ENCODE peak calls at places on chromosome 21, in nine cellular contexts. O is fibroblast of the aortic adventitia, D is cardiac fibroblast, S is lower lobe of right lung, P is heart right ventricle, C is body of pancreas, M is HCT116, Y is fibroblast of lung, A is brain microvascular endothelial cell. N is an unnamed sample.

GRCh38 chr21:42140196-42140934 is 69.2 kb downstream of the UMODL1 start:
- DNase-seq in O (no peak), D (no peak), S (peak; percentile 30), P (no peak), C (no peak), M (no peak), Y (no peak), A (no peak), N (no peak)

GRCh38 chr21:43027846-43028731 is 47.5 kb downstream of the CBS start:
- DNase-seq in O (no peak), D (no peak), S (no peak), P (no peak), C (no peak), M (no peak), Y (no peak), A (no peak), N (no peak)

GRCh38 chr21:32088471-32088870 is 190.4 kb downstream of the MIS18A start:
- DNase-seq in O (no peak), D (no peak), S (no peak), P (no peak), C (no peak), M (no peak), Y (no peak), A (no peak), N (no peak)

GRCh38 chr21:34908424-34909055 is 140.6 kb downstream of the RUNX1 start:
- DNase-seq in O (peak; percentile 84), D (peak; percentile 71), S (no peak), P (no peak), C (no peak), M (no peak), Y (no peak), A (no peak), N (no peak)

GRCh38 chr21:42414928-42415769 is 11.4 kb downstream of the UBASH3A start:
- DNase-seq in O (peak; percentile 7), D (peak; percentile 56), S (no peak), P (no peak), C (no peak), M (peak; percentile 63), Y (peak; percentile 79), A (peak; percentile 95), N (peak; percentile 65)

GRCh38 chr21:22125581-22125980 is 1127.4 kb downstream of the NCAM2 start:
- DNase-seq in O (no peak), D (no peak), S (no peak), P (no peak), C (no peak), M (no peak), Y (no peak), A (no peak), N (no peak)

GRCh38 chr21:32135401-32136363 is 143.2 kb downstream of the MIS18A start:
- DNase-seq in O (no peak), D (peak; percentile 0), S (no peak), P (no peak), C (no peak), M (no peak), Y (peak; percentile 57), A (peak; percentile 1), N (peak; percentile 71)

GRCh38 chr21:18443085-18443484 is 39.5 kb upstream of the TMPRSS15 start:
- DNase-seq in O (no peak), D (no peak), S (no peak), P (no peak), C (no peak), M (no peak), Y (no peak), A (no peak), N (no peak)

GRCh38 chr21:25961042-25961441 is 209.5 kb downstream of the APP start:
- DNase-seq in O (no peak), D (no peak), S (no peak), P (no peak), C (no peak), M (no peak), Y (no peak), A (no peak), N (no peak)

GRCh38 chr21:42845296-42845965 is 33.9 kb downstream of the WDR4 start:
- DNase-seq in O (peak; percentile 54), D (no peak), S (peak; percentile 57), P (peak; percentile 49), C (peak; percentile 57), M (no peak), Y (peak; percentile 32), A (no peak), N (peak; percentile 46)

GRCh38 chr21:24759348-24760118 is 847.7 kb downstream of the MRPL39 start:
- DNase-seq in O (no peak), D (no peak), S (no peak), P (no peak), C (no peak), M (no peak), Y (no peak), A (no peak), N (no peak)

GRCh38 chr21:25885880-25886279 is 151.1 kb downstream of the GABPA start:
- DNase-seq in O (peak; percentile 26), D (peak; percentile 77), S (no peak), P (no peak), C (no peak), M (no peak), Y (no peak), A (no peak), N (no peak)

GRCh38 chr21:42189860-42190491 is 29.0 kb upstream of the ABCG1 start:
- DNase-seq in O (no peak), D (no peak), S (no peak), P (no peak), C (no peak), M (no peak), Y (no peak), A (no peak), N (no peak)

GRCh38 chr21:46111193-46111571 is 13.3 kb downstream of the COL6A2 start:
- DNase-seq in O (no peak), D (no peak), S (no peak), P (peak; percentile 10), C (no peak), M (no peak), Y (no peak), A (no peak), N (no peak)

GRCh38 chr21:46113497-46114176 is 15.7 kb downstream of the COL6A2 start:
- DNase-seq in O (no peak), D (no peak), S (no peak), P (no peak), C (peak; percentile 2), M (no peak), Y (no peak), A (no peak), N (no peak)

GRCh38 chr21:46110499-46111192 is 12.7 kb downstream of the COL6A2 start:
- DNase-seq in O (peak; percentile 44), D (no peak), S (peak; percentile 59), P (peak; percentile 76), C (peak; percentile 4), M (no peak), Y (no peak), A (no peak), N (no peak)

GRCh38 chr21:46112731-46113215 is 14.9 kb downstream of the COL6A2 start:
- DNase-seq in O (no peak), D (no peak), S (no peak), P (no peak), C (no peak), M (no peak), Y (no peak), A (no peak), N (no peak)

DNA sequence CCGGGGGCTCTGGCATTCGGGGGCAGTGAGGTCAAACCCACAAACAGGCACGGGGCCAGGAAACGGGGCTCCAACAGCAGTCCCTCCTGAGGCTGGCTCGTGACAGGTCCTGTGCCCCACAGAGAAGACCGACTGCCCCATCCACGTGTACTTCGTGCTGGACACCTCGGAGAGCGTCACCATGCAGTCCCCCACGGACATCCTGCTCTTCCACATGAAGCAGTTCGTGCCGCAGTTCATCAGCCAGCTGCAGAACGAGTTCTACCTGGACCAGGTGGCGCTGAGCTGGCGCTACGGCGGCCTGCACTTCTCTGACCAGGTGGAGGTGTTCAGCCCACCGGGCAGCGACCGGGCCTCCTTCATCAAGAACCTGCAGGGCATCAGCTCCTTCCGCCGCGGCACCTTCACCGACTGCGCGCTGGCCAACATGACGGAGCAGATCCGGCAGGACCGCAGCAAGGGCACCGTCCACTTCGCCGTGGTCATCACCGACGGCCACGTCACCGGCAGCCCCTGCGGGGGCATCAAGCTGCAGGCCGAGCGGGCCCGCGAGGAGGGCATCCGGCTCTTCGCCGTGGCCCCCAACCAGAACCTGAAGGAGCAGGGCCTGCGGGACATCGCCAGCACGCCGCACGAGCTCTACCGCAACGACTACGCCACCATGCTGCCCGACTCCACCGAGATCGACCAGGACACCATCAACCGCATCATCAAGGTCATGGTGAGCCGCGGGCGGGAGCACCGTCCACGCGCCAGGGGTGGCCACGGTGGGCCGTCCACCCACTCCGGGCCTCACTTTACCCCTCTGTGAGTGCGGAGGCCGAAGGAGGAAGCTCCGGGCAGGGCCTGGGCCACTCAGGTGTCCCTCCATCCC is 14.2 kb downstream of the COL6A2 start:
- DNase-seq in O (no peak), D (no peak), S (peak; percentile 42), P (peak; percentile 16), C (peak; percentile 4), M (no peak), Y (no peak), A (no peak), N (no peak)
- TF ChIP-seq CTCF in O (no peak), D (no peak), S (no peak), P (no peak), C (no peak), M (no peak), Y (no peak), A (no peak), N (no peak)

DNA sequence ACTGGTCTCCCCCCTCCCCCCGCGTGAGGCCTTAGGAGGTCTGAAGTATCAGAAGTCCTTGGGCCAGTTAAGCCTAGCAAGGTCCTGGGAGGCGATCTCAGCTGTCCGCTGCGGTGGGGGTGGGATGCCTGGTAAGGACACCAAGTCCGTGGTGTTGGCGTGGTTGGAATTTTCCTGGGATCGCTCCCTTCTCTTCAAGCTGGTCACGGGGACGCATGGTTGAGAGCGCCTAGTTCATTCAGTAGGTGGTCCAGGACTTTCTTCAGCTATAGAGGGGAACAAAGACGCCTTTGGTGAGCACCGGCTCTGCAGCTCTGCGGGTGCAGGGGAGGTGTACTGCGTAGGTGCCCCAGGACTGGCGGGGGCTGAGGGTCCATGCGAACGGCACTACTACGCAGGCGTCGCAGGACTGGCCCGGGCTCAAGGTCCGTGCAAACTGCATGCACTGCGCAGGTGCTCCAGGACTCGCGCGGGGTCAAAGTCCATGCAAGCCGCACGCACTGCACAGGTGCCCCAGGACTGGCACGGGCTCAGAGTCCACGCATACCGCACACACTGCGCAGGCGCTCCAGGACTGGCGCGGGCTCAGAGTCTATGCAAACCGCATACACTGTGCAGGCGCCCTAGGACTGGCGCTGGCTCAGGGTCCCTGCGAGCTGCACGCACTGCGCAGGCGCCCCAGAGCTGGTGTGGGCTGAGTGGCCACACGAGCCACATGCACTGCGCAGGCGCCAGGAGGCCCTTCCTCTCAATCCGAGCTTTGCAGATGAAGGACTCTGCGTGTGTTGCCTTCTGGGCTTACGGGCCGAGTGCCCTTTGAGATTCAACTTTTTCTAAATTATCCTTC is 36.6 kb upstream of the HMGN1 start:
- DNase-seq in O (peak; percentile 81), D (peak; percentile 75), S (peak; percentile 90), P (peak; percentile 85), C (peak; percentile 98), M (no peak), Y (peak; percentile 77), A (peak; percentile 62), N (peak; percentile 80)
- H3K4me3 ChIP-seq in O (peak overlapping the region; percentile 58), D (peak overlapping the region; percentile 43), S (peak overlapping the region; percentile 59), P (peak overlapping the region; percentile 34), C (no peak overlapping the region), M (no peak overlapping the region), Y (no peak overlapping the region), A (peak overlapping the region; percentile 54), N (peak overlapping the region; percentile 27)

GRCh38 chr21:23578027-23578426 is 2029.3 kb downstream of the MRPL39 start:
- DNase-seq in O (no peak), D (no peak), S (no peak), P (no peak), C (no peak), M (no peak), Y (no peak), A (no peak), N (no peak)
- TF ChIP-seq CTCF in O (no peak), D (no peak), S (no peak), P (no peak), C (no peak), M (no peak), Y (no peak), A (no peak), N (no peak)

GRCh38 chr21:20083925-20084324 is 914.3 kb upstream of the NCAM2 start:
- DNase-seq in O (no peak), D (no peak), S (no peak), P (no peak), C (no peak), M (no peak), Y (no peak), A (no peak), N (no peak)
- H3K4me3 ChIP-seq in O (no peak overlapping the region), D (no peak overlapping the region), S (no peak overlapping the region), P (no peak overlapping the region), C (no peak overlapping the region), M (no peak overlapping the region), Y (no peak overlapping the region), A (no peak overlapping the region), N (no peak overlapping the region)